ENCODE peak calls at places on chromosomes 11 and 22, in five cellular contexts. V, Y, P, X and A are unnamed samples.

GRCh38 chr11:74636633-74637184 is 44.3 kb downstream of the POLD3 start:
- DNase-seq in P (no peak), X (no peak), V (no peak), Y (peak; percentile 35), A (peak; percentile 65)

GRCh38 chr11:29336727-29337212 is 680.1 kb downstream of the KCNA4 start:
- DNase-seq in P (no peak), X (no peak), Y (no peak), V (no peak), A (no peak)

GRCh38 chr11:73632996-73633395 is 13.4 kb upstream of the PLEKHB1 start:
- DNase-seq in P (no peak), Y (no peak), X (no peak), V (no peak), A (no peak)

GRCh38 chr11:20058749-20059458 is 101.4 kb downstream of the DBX1 start:
- DNase-seq in X (no peak), Y (no peak), P (no peak), V (no peak), A (no peak)

GRCh38 chr11:128171496-128171895 is 415.9 kb downstream of the ETS1 start:
- DNase-seq in V (no peak), X (no peak), P (no peak), Y (no peak), A (no peak)

GRCh38 chr11:59145534-59145933 is 2.9 kb downstream of the FAM111A start:
- DNase-seq in P (no peak), X (no peak), V (no peak), Y (no peak), A (peak; percentile 86)

GRCh38 chr22:40202225-40202944 is 24.7 kb downstream of the TNRC6B start:
- DNase-seq in P (no peak), V (peak; percentile 26), X (no peak), Y (no peak), A (no peak)

GRCh38 chr11:65391007-65391406 is 4.6 kb downstream of the FRMD8 start:
- DNase-seq in Y (no peak), X (no peak), P (no peak), V (no peak), A (no peak)

GRCh38 chr11:4072668-4073285 is 21.8 kb upstream of the RRM1 start:
- DNase-seq in Y (peak; percentile 50), P (no peak), X (peak; percentile 67), V (peak; percentile 55), A (peak; percentile 82)

GRCh38 chr11:88815505-88815904 is 250.3 kb downstream of the GRM5 start:
- DNase-seq in X (no peak), V (no peak), P (no peak), Y (no peak), A (no peak)

GRCh38 chr22:25061605-25062377 is 109.3 kb downstream of the KIAA1671 start:
- DNase-seq in Y (no peak), V (no peak), X (no peak), P (no peak), A (no peak)

GRCh38 chr11:87173185-87174039 is 135.7 kb downstream of the TMEM135 start:
- DNase-seq in V (no peak), Y (peak; percentile 4), X (no peak), P (no peak), A (peak; percentile 9)

GRCh38 chr22:42797021-42797420 is 60.1 kb downstream of the ARFGAP3 start:
- DNase-seq in X (no peak), P (no peak), Y (no peak), V (no peak), A (no peak)

GRCh38 chr22:25899566-25899965 is 157.6 kb downstream of the MYO18B start:
- DNase-seq in V (no peak), P (no peak), Y (no peak), X (no peak), A (no peak)

GRCh38 chr22:22935546-22936157 is 48.0 kb downstream of the IGLL5 start:
- DNase-seq in V (no peak), P (no peak), Y (no peak), X (no peak), A (peak; percentile 59)

GRCh38 chr22:46175631-46176030 is 25.3 kb downstream of the PPARA start:
- DNase-seq in Y (peak; percentile 12), X (no peak), P (no peak), V (no peak), A (no peak)

GRCh38 chr11:1297576-1298473 is 11.6 kb downstream of the TOLLIP start:
- DNase-seq in Y (no peak), X (no peak), V (no peak), P (no peak), A (no peak)

GRCh38 chr11:12128191-12128841 is 17.9 kb downstream of the MICAL2 start:
- DNase-seq in X (no peak), Y (no peak), P (no peak), V (no peak), A (peak; percentile 73)

GRCh38 chr22:23383491-23384450 is 196.3 kb downstream of the IGLL1 start:
- DNase-seq in Y (no peak), P (no peak), X (no peak), V (peak; percentile 33), A (peak; percentile 25)